ENCODE peak calls at places on chromosomes 5 and 9, in five cellular contexts. One of them, this sample, is unnamed.

GRCh38 chr9:2709645-2710101 is 7.6 kb upstream of the KCNV2 start:
- DNase-seq in effector memory CD8-positive, alpha-beta T cell: no peak
- DNase-seq in suprapubic skin: no peak
- DNase-seq in activated CD4-positive, alpha-beta T cell treated with anti-CD3 and anti-CD28 coated beads for 24 hours: no peak
- DNase-seq in lower lobe of right lung: no peak
- DNase-seq in this sample: no peak

GRCh38 chr9:123990427-123990826 is 21.1 kb upstream of the LHX2 start:
- DNase-seq in effector memory CD8-positive, alpha-beta T cell: no peak
- DNase-seq in suprapubic skin: no peak
- DNase-seq in activated CD4-positive, alpha-beta T cell treated with anti-CD3 and anti-CD28 coated beads for 24 hours: no peak
- DNase-seq in lower lobe of right lung: no peak
- DNase-seq in this sample: no peak

GRCh38 chr9:89743576-89744254 is 138.9 kb downstream of the GADD45G start:
- DNase-seq in effector memory CD8-positive, alpha-beta T cell: peak; percentile 22
- DNase-seq in suprapubic skin: no peak
- DNase-seq in activated CD4-positive, alpha-beta T cell treated with anti-CD3 and anti-CD28 coated beads for 24 hours: no peak
- DNase-seq in lower lobe of right lung: no peak
- DNase-seq in this sample: no peak

GRCh38 chr5:57738787-57739186 is 256.2 kb upstream of the ACTBL2 start:
- DNase-seq in effector memory CD8-positive, alpha-beta T cell: no peak
- DNase-seq in suprapubic skin: no peak
- DNase-seq in activated CD4-positive, alpha-beta T cell treated with anti-CD3 and anti-CD28 coated beads for 24 hours: no peak
- DNase-seq in lower lobe of right lung: no peak
- DNase-seq in this sample: no peak

GRCh38 chr9:134375430-134376385 is 49.5 kb downstream of the RXRA start:
- DNase-seq in effector memory CD8-positive, alpha-beta T cell: no peak
- DNase-seq in suprapubic skin: no peak
- DNase-seq in activated CD4-positive, alpha-beta T cell treated with anti-CD3 and anti-CD28 coated beads for 24 hours: no peak
- DNase-seq in lower lobe of right lung: no peak
- DNase-seq in this sample: no peak

GRCh38 chr9:123465304-123465703 is 109.3 kb downstream of the CRB2 start:
- DNase-seq in effector memory CD8-positive, alpha-beta T cell: no peak
- DNase-seq in suprapubic skin: no peak
- DNase-seq in activated CD4-positive, alpha-beta T cell treated with anti-CD3 and anti-CD28 coated beads for 24 hours: no peak
- DNase-seq in lower lobe of right lung: no peak
- DNase-seq in this sample: no peak

GRCh38 chr9:109815366-109815947 is 35.5 kb downstream of the PALM2AKAP2 start:
- DNase-seq in effector memory CD8-positive, alpha-beta T cell: no peak
- DNase-seq in suprapubic skin: no peak
- DNase-seq in activated CD4-positive, alpha-beta T cell treated with anti-CD3 and anti-CD28 coated beads for 24 hours: no peak
- DNase-seq in lower lobe of right lung: no peak
- DNase-seq in this sample: no peak

GRCh38 chr5:55925181-55925580 is 69.6 kb downstream of the IL6ST start:
- DNase-seq in effector memory CD8-positive, alpha-beta T cell: no peak
- DNase-seq in suprapubic skin: no peak
- DNase-seq in activated CD4-positive, alpha-beta T cell treated with anti-CD3 and anti-CD28 coated beads for 24 hours: no peak
- DNase-seq in lower lobe of right lung: no peak
- DNase-seq in this sample: no peak

GRCh38 chr9:93119953-93120845 is 13.9 kb downstream of the NINJ1 start:
- DNase-seq in effector memory CD8-positive, alpha-beta T cell: no peak
- DNase-seq in suprapubic skin: peak; percentile 93
- DNase-seq in activated CD4-positive, alpha-beta T cell treated with anti-CD3 and anti-CD28 coated beads for 24 hours: no peak
- DNase-seq in lower lobe of right lung: peak; percentile 97
- DNase-seq in this sample: no peak

GRCh38 chr5:111680737-111681413 is 76.1 kb downstream of the NREP start:
- DNase-seq in effector memory CD8-positive, alpha-beta T cell: no peak
- DNase-seq in suprapubic skin: no peak
- DNase-seq in activated CD4-positive, alpha-beta T cell treated with anti-CD3 and anti-CD28 coated beads for 24 hours: no peak
- DNase-seq in lower lobe of right lung: no peak
- DNase-seq in this sample: peak; percentile 53

GRCh38 chr9:82645591-82645990 is 417.4 kb downstream of the RASEF start:
- DNase-seq in effector memory CD8-positive, alpha-beta T cell: no peak
- DNase-seq in suprapubic skin: no peak
- DNase-seq in activated CD4-positive, alpha-beta T cell treated with anti-CD3 and anti-CD28 coated beads for 24 hours: no peak
- DNase-seq in lower lobe of right lung: no peak
- DNase-seq in this sample: no peak

GRCh38 chr9:117543089-117543488 is 128.2 kb upstream of the ASTN2 start:
- DNase-seq in effector memory CD8-positive, alpha-beta T cell: no peak
- DNase-seq in suprapubic skin: no peak
- DNase-seq in activated CD4-positive, alpha-beta T cell treated with anti-CD3 and anti-CD28 coated beads for 24 hours: no peak
- DNase-seq in lower lobe of right lung: no peak
- DNase-seq in this sample: no peak

GRCh38 chr9:35254237-35254636 is 92.4 kb downstream of the UNC13B start:
- DNase-seq in effector memory CD8-positive, alpha-beta T cell: no peak
- DNase-seq in suprapubic skin: no peak
- DNase-seq in activated CD4-positive, alpha-beta T cell treated with anti-CD3 and anti-CD28 coated beads for 24 hours: no peak
- DNase-seq in lower lobe of right lung: no peak
- DNase-seq in this sample: no peak

GRCh38 chr5:139845846-139846681 is 50.5 kb downstream of the PSD2 start:
- DNase-seq in effector memory CD8-positive, alpha-beta T cell: no peak
- DNase-seq in suprapubic skin: no peak
- DNase-seq in activated CD4-positive, alpha-beta T cell treated with anti-CD3 and anti-CD28 coated beads for 24 hours: no peak
- DNase-seq in lower lobe of right lung: no peak
- DNase-seq in this sample: no peak

GRCh38 chr5:122077451-122078115 is 476 bp downstream of the LOX start:
- DNase-seq in effector memory CD8-positive, alpha-beta T cell: no peak
- DNase-seq in suprapubic skin: peak; percentile 77
- DNase-seq in activated CD4-positive, alpha-beta T cell treated with anti-CD3 and anti-CD28 coated beads for 24 hours: no peak
- DNase-seq in lower lobe of right lung: no peak
- DNase-seq in this sample: no peak

GRCh38 chr5:180140627-180141006 is 68.4 kb downstream of the RASGEF1C start:
- DNase-seq in effector memory CD8-positive, alpha-beta T cell: no peak
- DNase-seq in suprapubic skin: peak; percentile 74
- DNase-seq in activated CD4-positive, alpha-beta T cell treated with anti-CD3 and anti-CD28 coated beads for 24 hours: no peak
- DNase-seq in lower lobe of right lung: no peak
- DNase-seq in this sample: no peak

GRCh38 chr5:34022131-34022705 is 14.4 kb upstream of the AMACR start:
- DNase-seq in effector memory CD8-positive, alpha-beta T cell: no peak
- DNase-seq in suprapubic skin: no peak
- DNase-seq in activated CD4-positive, alpha-beta T cell treated with anti-CD3 and anti-CD28 coated beads for 24 hours: no peak
- DNase-seq in lower lobe of right lung: no peak
- DNase-seq in this sample: no peak

GRCh38 chr9:87223397-87224246 is 274.0 kb upstream of the DAPK1 start:
- DNase-seq in effector memory CD8-positive, alpha-beta T cell: no peak
- DNase-seq in suprapubic skin: no peak
- DNase-seq in activated CD4-positive, alpha-beta T cell treated with anti-CD3 and anti-CD28 coated beads for 24 hours: no peak
- DNase-seq in lower lobe of right lung: no peak
- DNase-seq in this sample: no peak

This sample was measured in NCI-H1048.